ENCODE peak calls at places on chromosomes 4 and X, in nine cellular contexts. G is substantia nigra; A is GM10248; B is cardiac fibroblast; S is WTC11; R is IMR-90; P is ACHN; I is activated CD4-positive, alpha-beta T cell treated with anti-CD3 and anti-CD28 coated beads for 36 hours; V is activated naive CD8-positive, alpha-beta T cell treated with anti-CD3 and anti-CD28 coated beads, Interleukin-2, amount 50 U/mL, for 16 hours. D is an unnamed sample.

GRCh38 chrX:259692-260355 is 21.4 kb upstream of the PLCXD1 start:
- DNase-seq in R (no peak), S (no peak), A (no peak), G (no peak), B (no peak), P (no peak), I (no peak), V (no peak), D (peak; percentile 52)

GRCh38 chrX:153910446-153910845 is 6.0 kb downstream of the AVPR2 start:
- DNase-seq in A (no peak), I (no peak), P (no peak), G (no peak), V (no peak), B (no peak), R (no peak), S (no peak), D (no peak)

GRCh38 chrX:152632445-152633097 is 5.1 kb upstream of the GABRQ start:
- DNase-seq in R (peak; percentile 24), V (no peak), S (peak; percentile 62), B (peak; percentile 54), P (peak; percentile 24), A (no peak), G (peak; percentile 30), I (peak; percentile 58), D (peak; percentile 42)

GRCh38 chr4:150699599-150699998 is 117.6 kb downstream of the MAB21L2 start:
- DNase-seq in V (no peak), B (no peak), S (no peak), R (peak; percentile 15), G (no peak), I (no peak), P (no peak), A (no peak), D (no peak)

GRCh38 chr4:101604976-101605375 is 185.6 kb upstream of the BANK1 start:
- DNase-seq in V (no peak), A (no peak), G (no peak), I (no peak), P (peak; percentile 21), S (no peak), R (no peak), B (no peak), D (no peak)

GRCh38 chrX:11267311-11267910 is 25.8 kb upstream of the AMELX start:
- DNase-seq in B (peak; percentile 60), S (no peak), V (no peak), P (peak; percentile 44), R (no peak), A (no peak), G (no peak), I (no peak), D (no peak)

GRCh38 chr4:177119693-177120092 is 190.0 kb upstream of the NEIL3 start:
- DNase-seq in S (no peak), A (no peak), R (no peak), I (no peak), V (no peak), G (no peak), P (no peak), B (peak; percentile 34), D (no peak)

GRCh38 chr4:80202784-80203553 is 5.7 kb downstream of the PRDM8 start:
- DNase-seq in S (peak; percentile 42), I (peak; percentile 73), V (no peak), B (peak; percentile 20), A (peak; percentile 45), R (peak; percentile 35), G (peak; percentile 20), P (no peak), D (peak; percentile 77)

GRCh38 chrX:9835585-9836210 is 49.5 kb downstream of the SHROOM2 start:
- DNase-seq in V (no peak), S (no peak), P (no peak), R (no peak), A (no peak), B (peak; percentile 7), G (no peak), I (no peak), D (no peak)

GRCh38 chr4:107497054-107497453 is 223.0 kb downstream of the PAPSS1 start:
- DNase-seq in B (no peak), A (no peak), I (no peak), R (no peak), S (no peak), G (no peak), P (no peak), V (no peak), D (no peak)

GRCh38 chrX:47482512-47483309 is at the start of gene ZNF41:
- DNase-seq in P (peak; percentile 79), R (peak; percentile 78), S (peak; percentile 64), B (peak; percentile 83), V (peak; percentile 48), I (peak; percentile 86), A (peak; percentile 84), G (peak; percentile 80), D (peak; percentile 76)

GRCh38 chr4:786861-787300 is 39.0 kb downstream of the CPLX1 start:
- DNase-seq in P (no peak), R (no peak), V (no peak), S (no peak), I (no peak), B (no peak), A (no peak), G (no peak), D (no peak)

GRCh38 chr4:121951570-121952110 is at the start of gene TRPC3:
- DNase-seq in P (peak; percentile 14), G (peak; percentile 15), V (no peak), A (no peak), R (peak; percentile 25), S (peak; percentile 39), B (peak; percentile 5), I (peak; percentile 57), D (peak; percentile 67)

GRCh38 chr4:11585506-11585905 is 156.8 kb upstream of the HS3ST1 start:
- DNase-seq in S (no peak), I (no peak), G (no peak), R (no peak), B (peak; percentile 11), P (peak; percentile 55), A (no peak), V (no peak), D (no peak)

GRCh38 chrX:110182362-110182761 is 135.5 kb downstream of the AMMECR1 start:
- DNase-seq in B (peak; percentile 76), S (no peak), R (peak; percentile 43), G (no peak), P (no peak), A (no peak), I (peak; percentile 24), V (no peak), D (no peak)

GRCh38 chrX:32084757-32085156 is 1012.9 kb upstream of the FTHL17 start:
- DNase-seq in G (no peak), A (no peak), S (no peak), R (no peak), I (no peak), P (no peak), V (no peak), B (no peak), D (no peak)

GRCh38 chr4:176778491-176778890 is 14.2 kb downstream of the VEGFC start:
- DNase-seq in G (no peak), V (no peak), B (peak; percentile 86), A (no peak), P (peak; percentile 60), R (peak; percentile 83), I (no peak), S (no peak), D (no peak)

GRCh38 chrX:100090931-100091330 is 319.1 kb downstream of the PCDH19 start:
- DNase-seq in A (no peak), R (no peak), G (no peak), V (no peak), I (no peak), B (peak; percentile 66), S (no peak), P (no peak), D (no peak)

GRCh38 chrX:133749951-133750350 is 235.4 kb downstream of the GPC3 start:
- DNase-seq in I (no peak), B (no peak), V (no peak), R (no peak), A (no peak), P (no peak), S (no peak), G (no peak), D (no peak)

GRCh38 chr4:109729563-109730293 is at the start of gene PLA2G12A:
- DNase-seq in G (peak; percentile 84), I (peak; percentile 85), R (peak; percentile 34), P (peak; percentile 42), A (peak; percentile 93), B (peak; percentile 47), S (peak; percentile 91), V (peak; percentile 21), D (peak; percentile 88)

GRCh38 chr4:40361338-40361737 is 26.2 kb downstream of the CHRNA9 start:
- DNase-seq in S (no peak), G (no peak), R (no peak), A (no peak), V (no peak), B (no peak), I (no peak), P (no peak), D (no peak)

GRCh38 chr4:154189346-154189745 is 302.3 kb downstream of the DCHS2 start:
- DNase-seq in B (peak; percentile 40), G (no peak), S (no peak), V (no peak), A (no peak), P (no peak), R (no peak), I (no peak), D (no peak)

GRCh38 chr4:20615492-20616136 is 84.6 kb upstream of the PACRGL start:
- DNase-seq in P (peak; percentile 62), V (no peak), S (no peak), B (peak; percentile 42), R (no peak), I (no peak), G (no peak), A (no peak), D (no peak)

GRCh38 chrX:41085883-41086626 is 810 bp downstream of the USP9X start:
- DNase-seq in P (peak; percentile 44), I (peak; percentile 66), G (peak; percentile 65), A (peak; percentile 45), R (peak; percentile 42), S (peak; percentile 29), V (peak; percentile 4), B (peak; percentile 40), D (peak; percentile 60)

GRCh38 chrX:55340896-55341433 is 76.2 kb upstream of the PAGE3 start:
- DNase-seq in G (no peak), V (no peak), I (no peak), A (no peak), R (no peak), P (no peak), B (no peak), S (no peak), D (no peak)

GRCh38 chr4:7398104-7398423 is 36.7 kb downstream of the PSAPL1 start:
- DNase-seq in S (no peak), I (no peak), V (no peak), B (peak; percentile 5), R (peak; percentile 59), G (no peak), P (peak; percentile 19), A (no peak), D (no peak)

GRCh38 chrX:19846995-19847790 is 40.2 kb downstream of the SH3KBP1 start:
- DNase-seq in P (peak; percentile 48), B (peak; percentile 84), A (no peak), R (peak; percentile 89), V (no peak), G (no peak), I (peak; percentile 43), S (no peak), D (no peak)

GRCh38 chr4:158962396-158962795 is 140.5 kb upstream of the RAPGEF2 start:
- DNase-seq in A (no peak), G (no peak), R (no peak), V (no peak), P (no peak), B (no peak), I (no peak), S (no peak), D (no peak)

GRCh38 chr4:132596186-132596585 is 552.9 kb upstream of the PCDH10 start:
- DNase-seq in G (no peak), S (no peak), A (no peak), V (no peak), I (no peak), B (no peak), R (no peak), P (no peak), D (no peak)

GRCh38 chr4:65670331-65671031 is at the start of gene EPHA5:
- DNase-seq in B (peak; percentile 70), I (peak; percentile 17), P (peak; percentile 57), V (no peak), G (peak; percentile 46), S (peak; percentile 85), A (peak; percentile 16), R (peak; percentile 41), D (peak; percentile 89)

GRCh38 chr4:19913670-19914069 is 338.0 kb upstream of the SLIT2 start:
- DNase-seq in G (no peak), B (no peak), R (peak; percentile 6), P (no peak), V (no peak), I (no peak), A (no peak), S (no peak), D (no peak)